ENCODE peak calls at places on chromosomes 6 and 20, in four cellular contexts. K, C, V and X are unnamed samples.

GRCh38 chr20:41650221-41650948 is 32.2 kb upstream of the CHD6 start:
- DNase-seq in C (no peak), V (no peak), K (no peak), X (no peak)

GRCh38 chr6:38445912-38446311 is 193.8 kb downstream of the BTBD9 start:
- DNase-seq in V (no peak), K (no peak), C (no peak), X (no peak)

GRCh38 chr6:43708857-43709653 is 21.5 kb upstream of the MRPS18A start:
- DNase-seq in C (no peak), K (no peak), V (no peak), X (no peak)

GRCh38 chr20:51140671-51141070 is 117.8 kb upstream of the KCNG1 start:
- DNase-seq in V (no peak), C (no peak), K (peak; percentile 4), X (no peak)

GRCh38 chr6:167044696-167045095 is 45.5 kb downstream of the CEP43 start:
- DNase-seq in K (peak; percentile 46), V (peak; percentile 47), C (no peak), X (no peak)

GRCh38 chr20:10792291-10792690 is 118.5 kb upstream of the JAG1 start:
- DNase-seq in V (no peak), C (no peak), K (no peak), X (no peak)

GRCh38 chr6:17986656-17987575 is 519 bp downstream of the KIF13A start:
- DNase-seq in V (peak; percentile 91), K (peak; percentile 67), C (peak; percentile 85), X (peak; percentile 43)

GRCh38 chr6:55674672-55675071 is 95.7 kb upstream of the HMGCLL1 start:
- DNase-seq in K (no peak), V (no peak), C (no peak), X (no peak)

GRCh38 chr20:50992733-50993457 is 30.0 kb downstream of the KCNG1 start:
- DNase-seq in V (no peak), K (peak; percentile 94), C (no peak), X (no peak)

GRCh38 chr20:62732356-62732755 is 23.7 kb downstream of the NTSR1 start:
- DNase-seq in C (no peak), V (no peak), K (no peak), X (no peak)

GRCh38 chr20:33702861-33703260 is 16.7 kb upstream of the E2F1 start:
- DNase-seq in K (no peak), C (no peak), V (no peak), X (no peak)

GRCh38 chr6:166598441-166599138 is 12.1 kb upstream of the RAMACL start:
- DNase-seq in K (no peak), C (no peak), V (peak; percentile 52), X (no peak)

GRCh38 chr20:48638546-48638945 is 189.3 kb downstream of the PREX1 start:
- DNase-seq in C (no peak), K (no peak), V (no peak), X (no peak)

GRCh38 chr6:2948228-2949025 is 22.9 kb downstream of the SERPINB6 start:
- DNase-seq in V (no peak), K (peak; percentile 20), C (no peak), X (no peak)

GRCh38 chr6:166692723-166693302 is 65.8 kb upstream of the RPS6KA2 start:
- DNase-seq in K (no peak), C (peak; percentile 15), V (no peak), X (no peak)

GRCh38 chr6:63731946-63732735 is 96.5 kb downstream of the PHF3 start:
- DNase-seq in K (no peak), V (no peak), C (no peak), X (no peak)

GRCh38 chr6:87822011-87822410 is 120.0 kb upstream of the AKIRIN2 start:
- DNase-seq in K (no peak), C (no peak), V (no peak), X (no peak)

GRCh38 chr6:32643904-32644303 is 6.7 kb downstream of the HLA-DQA1 start:
- DNase-seq in C (no peak), V (no peak), K (no peak), X (no peak)

GRCh38 chr6:169933839-169934698 is 182.6 kb downstream of the ERMARD start:
- DNase-seq in V (peak; percentile 87), C (no peak), K (no peak), X (no peak)

GRCh38 chr20:49901588-49901987 is 13.7 kb downstream of the SPATA2 start:
- DNase-seq in V (no peak), C (no peak), K (no peak), X (no peak)

GRCh38 chr20:13037727-13038126 is 29.0 kb downstream of the SPTLC3 start:
- DNase-seq in K (no peak), V (no peak), C (no peak), X (no peak)

GRCh38 chr6:71602385-71602949 is 283.9 kb upstream of the RIMS1 start:
- DNase-seq in K (no peak), V (no peak), C (no peak), X (no peak)

GRCh38 chr6:150395388-150396009 is 26.7 kb downstream of the IYD start:
- DNase-seq in K (peak; percentile 82), V (no peak), C (no peak), X (no peak)

GRCh38 chr20:1309439-1309847 is 19.5 kb downstream of the SDCBP2 start:
- DNase-seq in V (peak; percentile 54), K (peak; percentile 50), C (no peak), X (no peak)

GRCh38 chr20:37263686-37264085 is 2.1 kb upstream of the GHRH start:
- DNase-seq in K (no peak), V (no peak), C (no peak), X (no peak)

GRCh38 chr6:161631676-161632194 is 357.9 kb upstream of the AGPAT4 start:
- DNase-seq in K (no peak), V (no peak), C (no peak), X (no peak)

GRCh38 chr6:121694389-121695185 is 259.1 kb downstream of the GJA1 start:
- DNase-seq in K (no peak), C (no peak), V (no peak), X (no peak)

GRCh38 chr20:50245561-50246366 is 55.1 kb downstream of the CEBPB start:
- DNase-seq in V (no peak), C (no peak), K (no peak), X (no peak)

GRCh38 chr20:36154696-36155628 is at the start of gene EPB41L1:
- DNase-seq in V (no peak), K (peak; percentile 65), C (no peak), X (no peak)

GRCh38 chr20:14337400-14338171 is at the start of gene FLRT3:
- DNase-seq in C (peak; percentile 72), K (peak; percentile 88), V (no peak), X (peak; percentile 17)

GRCh38 chr20:19835533-19836222 is 77.6 kb downstream of the RIN2 start:
- DNase-seq in C (no peak), V (no peak), K (no peak), X (no peak)

GRCh38 chr6:37242429-37243052 is 15.0 kb upstream of the TBC1D22B start:
- DNase-seq in C (no peak), K (no peak), V (no peak), X (no peak)

GRCh38 chr6:39791311-39791710 is 865 bp upstream of the DAAM2 start:
- DNase-seq in K (no peak), V (no peak), C (no peak), X (no peak)

GRCh38 chr6:143971453-143971852 is 36.6 kb downstream of the PLAGL1 start:
- DNase-seq in V (no peak), C (no peak), K (no peak), X (no peak)

GRCh38 chr6:116764961-116765841 is at the start of gene FAM162B:
- DNase-seq in K (peak; percentile 79), V (peak; percentile 89), C (no peak), X (no peak)

DNA sequence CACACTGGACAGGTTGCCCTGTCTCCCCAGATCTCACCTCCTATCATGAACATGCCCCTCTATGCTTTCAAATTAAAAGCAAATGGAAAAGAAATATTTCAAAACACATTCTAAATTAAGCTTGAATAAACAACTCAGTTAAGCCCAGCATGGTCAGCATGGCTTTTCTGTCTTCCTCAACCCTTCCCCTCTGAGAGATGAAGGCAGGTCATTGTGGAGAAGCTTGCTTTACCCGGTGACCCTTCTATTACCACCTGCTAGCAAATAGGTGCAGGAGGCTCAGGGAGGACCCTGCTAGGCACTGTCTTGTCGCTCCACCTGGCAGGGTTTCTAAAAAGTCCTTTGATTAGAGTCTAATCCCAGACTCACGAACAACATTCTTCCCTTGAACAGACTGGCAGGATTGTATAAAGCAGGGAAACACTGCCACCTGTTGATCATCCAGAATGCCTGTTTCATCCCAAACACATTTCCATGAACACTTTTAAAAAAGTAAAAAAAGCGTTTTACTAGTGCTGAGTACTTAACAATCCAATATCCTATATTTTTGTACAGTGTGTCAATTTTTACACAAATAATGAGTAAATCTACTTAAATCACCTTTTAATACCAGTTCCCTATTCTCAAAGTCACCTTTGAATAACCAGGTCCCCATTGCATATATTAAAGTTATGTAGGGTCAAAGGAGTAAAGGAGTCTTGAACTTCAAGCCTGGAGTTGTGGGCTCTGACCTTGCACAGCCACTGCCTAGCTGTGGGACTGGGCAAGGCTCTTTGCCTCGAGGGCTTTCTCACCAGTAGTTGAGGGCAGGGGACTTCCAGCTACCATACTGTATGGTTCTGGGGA is 75.5 kb downstream of the GPR6 start:
- DNase-seq in V (no peak), K (no peak), C (no peak), X (no peak)
- TF ChIP-seq CTCF in V (peak; percentile 59), K (peak; percentile 89), C (peak; percentile 83), X (no peak)

GRCh38 chr6:25288518-25288917 is 9.3 kb downstream of the CARMIL1 start:
- DNase-seq in V (no peak), K (no peak), C (no peak), X (no peak)
- TF ChIP-seq CTCF in V (no peak), K (no peak), C (no peak), X (no peak)

DNA sequence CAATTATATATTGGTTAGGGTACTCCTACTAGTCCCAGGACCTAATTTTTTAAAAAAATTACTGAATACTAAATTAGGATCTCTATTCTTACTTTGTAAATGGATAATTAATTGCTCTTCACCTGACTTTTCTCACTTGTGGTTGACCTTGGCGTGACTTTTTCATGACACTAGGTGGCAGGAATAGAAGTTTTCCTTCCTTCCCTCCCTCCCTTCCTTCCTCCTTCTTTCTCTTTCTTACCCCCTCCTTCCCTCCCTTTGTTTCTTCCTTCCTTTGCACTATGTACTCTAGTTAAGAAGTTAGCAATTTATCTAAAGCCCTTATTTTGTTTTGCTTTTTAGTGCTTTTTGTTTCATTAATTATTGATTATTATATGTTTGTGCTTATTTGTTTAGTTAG is 20.4 kb upstream of the HBS1L start:
- DNase-seq in C (no peak), V (no peak), K (no peak), X (no peak)
- TF ChIP-seq CTCF in C (no peak), V (no peak), K (peak; percentile 56), X (no peak)

DNA sequence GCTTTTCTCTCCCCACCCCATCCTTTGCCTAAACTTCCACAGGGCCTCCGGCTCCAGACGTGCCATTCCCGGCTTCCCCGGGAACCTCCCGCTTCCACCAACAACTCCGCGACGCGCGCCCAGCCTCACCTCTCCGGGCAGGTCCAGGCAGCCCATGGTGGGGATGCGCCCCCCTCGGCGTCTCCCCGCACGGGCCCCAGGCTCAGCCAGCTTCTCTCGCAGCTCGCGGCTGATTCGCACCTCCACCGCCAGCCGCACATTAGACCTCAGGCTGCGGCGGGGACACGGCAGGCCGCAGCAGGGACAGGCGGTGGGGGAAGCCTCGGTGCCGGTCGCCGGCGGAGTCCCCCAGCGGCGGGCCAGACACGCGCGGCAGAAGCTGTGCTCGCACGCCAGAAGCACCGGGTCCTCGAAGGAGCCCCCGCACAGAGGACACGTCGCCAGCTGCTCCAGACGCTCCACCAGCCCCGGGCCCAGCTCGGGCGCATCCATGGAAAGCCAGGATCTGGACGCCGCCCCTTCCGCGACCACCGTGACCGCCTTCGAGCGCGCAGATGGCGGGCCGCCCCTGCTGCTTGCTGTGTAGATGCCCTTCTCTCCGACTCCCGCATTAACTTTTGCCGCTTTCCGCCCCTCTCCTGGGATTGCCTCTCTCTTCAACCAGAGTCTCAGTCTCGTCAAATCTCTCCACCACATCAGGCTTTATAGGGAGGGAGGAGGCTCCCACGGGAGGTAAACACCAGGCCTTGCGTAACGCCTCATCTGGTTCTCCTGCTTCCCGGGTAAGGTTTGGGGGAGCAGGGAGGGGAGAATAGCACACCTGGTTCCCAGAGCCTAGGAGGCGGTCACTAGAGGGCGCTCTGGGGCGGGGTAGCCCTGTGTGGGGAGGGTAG is at the start of gene RNF39:
- DNase-seq in C (no peak), K (no peak), V (peak; percentile 84), X (no peak)
- TF ChIP-seq CTCF in C (peak; percentile 41), K (peak; percentile 87), V (peak; percentile 3), X (no peak)